ENCODE peak calls at places on chromosomes 6 and 20, in eight cellular contexts. U is GM04503; Y is H7; W is NCI-H2029 treated with DMSO at 0.1 percent for 48 hours; E is COR-L47; O is activated CD8-positive, alpha-beta memory T cell treated with anti-CD3 and anti-CD28 coated beads for 4 hours; K is endothelial cell; H is HS-5. M is an unnamed sample.

GRCh38 chr6:149846321-149846720 is 17.8 kb downstream of the LRP11 start:
- DNase-seq in Y (no peak), H (no peak), K (no peak), O (no peak), U (no peak), W (no peak), E (no peak), M (no peak)

GRCh38 chr20:62066339-62066982 is 780 bp upstream of the TAF4 start:
- DNase-seq in U (no peak), K (peak; percentile 67), Y (peak; percentile 95), O (no peak), H (no peak), E (peak; percentile 74), W (peak; percentile 10), M (peak; percentile 88)

GRCh38 chr20:23050847-23051627 is 1.6 kb upstream of the THBD start:
- DNase-seq in O (no peak), H (no peak), U (no peak), E (no peak), W (no peak), K (peak; percentile 97), Y (peak; percentile 86), M (peak; percentile 93)

GRCh38 chr20:37524859-37525708 is 2.6 kb downstream of the BLCAP start:
- DNase-seq in W (no peak), Y (no peak), E (no peak), O (peak; percentile 21), K (no peak), U (no peak), H (no peak), M (no peak)

GRCh38 chr20:51767867-51768758 is at the start of gene ATP9A:
- DNase-seq in O (no peak), Y (peak; percentile 88), U (no peak), W (no peak), E (no peak), K (peak; percentile 38), H (no peak), M (peak; percentile 76)

GRCh38 chr6:54194067-54194466 is 82.8 kb downstream of the MLIP start:
- DNase-seq in H (peak; percentile 4), U (peak; percentile 2), W (no peak), O (no peak), E (no peak), K (no peak), Y (peak; percentile 10), M (no peak)

GRCh38 chr6:150528648-150529285 is 70.9 kb upstream of the PLEKHG1 start:
- DNase-seq in Y (peak; percentile 75), O (no peak), U (no peak), E (no peak), W (no peak), H (no peak), K (peak; percentile 52), M (peak; percentile 77)

GRCh38 chr6:57222684-57223077 is 574 bp upstream of the RAB23 start:
- DNase-seq in H (no peak), K (no peak), Y (no peak), W (no peak), O (no peak), U (no peak), E (no peak), M (peak; percentile 21)

GRCh38 chr6:111748247-111748647 is 125.0 kb downstream of the FYN start:
- DNase-seq in U (no peak), W (no peak), E (no peak), H (no peak), K (no peak), Y (no peak), O (no peak), M (no peak)

GRCh38 chr6:3205913-3206312 is 21.5 kb downstream of the TUBB2B start:
- DNase-seq in Y (no peak), U (peak; percentile 91), O (no peak), E (no peak), H (peak; percentile 47), W (no peak), K (no peak), M (no peak)

GRCh38 chr20:25696384-25697131 is at the start of gene ZNF337:
- DNase-seq in O (peak; percentile 89), K (peak; percentile 95), E (peak; percentile 93), H (peak; percentile 85), U (peak; percentile 70), Y (peak; percentile 94), W (peak; percentile 83), M (peak; percentile 97)